ENCODE peak calls at places on chromosomes 11 and 22, in six cellular contexts. B is AG04450, W is endothelial cell of umbilical vein, X is tibial artery, T is left ventricle myocardium inferior, U is thoracic aorta. O is an unnamed sample.

GRCh38 chr11:133619973-133620372 is 87.7 kb upstream of the OPCML start:
- DNase-seq in B (no peak), W (no peak), X (no peak), T (no peak), U (no peak), O (no peak)

GRCh38 chr11:126072141-126072741 is 9.6 kb upstream of the CDON start:
- DNase-seq in B (no peak), W (no peak), X (no peak), T (no peak), U (no peak), O (no peak)

GRCh38 chr22:48871176-48871840 is 956.4 kb downstream of the BRD1 start:
- DNase-seq in B (no peak), W (no peak), X (no peak), T (peak), U (no peak), O (no peak)

GRCh38 chr11:27972432-27973170 is 135.4 kb downstream of the KIF18A start:
- DNase-seq in B (no peak), W (no peak), X (no peak), T (no peak), U (no peak), O (no peak)

GRCh38 chr22:44396727-44397722 is 84.3 kb upstream of the SHISAL1 start:
- DNase-seq in B (no peak), W (no peak), X (peak), T (no peak), U (no peak), O (no peak)

GRCh38 chr11:96279421-96280290 is 63.3 kb downstream of the MAML2 start:
- DNase-seq in B (no peak), W (no peak), X (no peak), T (no peak), U (no peak), O (peak)

GRCh38 chr11:88174627-88175003 is 628 bp downstream of the RAB38 start:
- DNase-seq in B (peak), W (peak), X (peak), T (peak), U (peak), O (peak)

GRCh38 chr11:102882389-102883024 is 7.7 kb upstream of the MMP12 start:
- DNase-seq in B (no peak), W (no peak), X (no peak), T (no peak), U (no peak), O (peak)

GRCh38 chr11:111378773-111379499 is at the start of gene POU2AF1:
- DNase-seq in B (no peak), W (no peak), X (no peak), T (peak), U (no peak), O (no peak)

GRCh38 chr22:22800716-22801115 is 86.9 kb upstream of the IGLL5 start:
- DNase-seq in B (no peak), W (no peak), X (no peak), T (no peak), U (no peak), O (no peak)

GRCh38 chr11:99069831-99070444 is 49.2 kb downstream of the CNTN5 start:
- DNase-seq in B (no peak), W (no peak), X (no peak), T (no peak), U (no peak), O (peak)

GRCh38 chr22:50125029-50125428 is 35.2 kb downstream of the MOV10L1 start:
- DNase-seq in B (no peak), W (no peak), X (no peak), T (no peak), U (no peak), O (no peak)

GRCh38 chr22:39205344-39206021 is 39.3 kb downstream of the PDGFB start:
- DNase-seq in B (no peak), W (peak), X (no peak), T (no peak), U (no peak), O (peak)

GRCh38 chr11:67463680-67464410 is 5.2 kb downstream of the TMEM134 start:
- DNase-seq in B (no peak), W (no peak), X (peak), T (peak), U (no peak), O (peak)

GRCh38 chr22:47574551-47574950 is 812.1 kb downstream of the TBC1D22A start:
- DNase-seq in B (no peak), W (no peak), X (no peak), T (no peak), U (no peak), O (no peak)

GRCh38 chr11:114147389-114148382 is 88.2 kb downstream of the ZBTB16 start:
- DNase-seq in B (no peak), W (peak), X (no peak), T (no peak), U (no peak), O (no peak)

GRCh38 chr11:44351898-44352498 is 42.1 kb upstream of the ALX4 start:
- DNase-seq in B (no peak), W (no peak), X (no peak), T (no peak), U (no peak), O (no peak)

GRCh38 chr11:47469411-47470179 is 20.7 kb upstream of the RAPSN start:
- DNase-seq in B (no peak), W (no peak), X (no peak), T (no peak), U (no peak), O (no peak)

GRCh38 chr22:38026130-38027111 is 30.8 kb upstream of the PICK1 start:
- DNase-seq in B (no peak), W (no peak), X (no peak), T (no peak), U (no peak), O (no peak)

GRCh38 chr11:11351042-11351586 is 1.9 kb downstream of the CSNK2A3 start:
- DNase-seq in B (no peak), W (no peak), X (no peak), T (no peak), U (no peak), O (no peak)

GRCh38 chr22:17095538-17095937 is 10.7 kb downstream of the IL17RA start:
- DNase-seq in B (no peak), W (no peak), X (no peak), T (no peak), U (no peak), O (no peak)

GRCh38 chr11:117986981-117987495 is 844 bp downstream of the IL10RA start:
- DNase-seq in B (no peak), W (no peak), X (no peak), T (no peak), U (no peak), O (no peak)

GRCh38 chr11:94938399-94939055 is 34.8 kb downstream of the CWC15 start:
- DNase-seq in B (no peak), W (peak), X (peak), T (peak), U (no peak), O (peak)

GRCh38 chr22:32329202-32329645 is 28.4 kb upstream of the RFPL3 start:
- DNase-seq in B (no peak), W (no peak), X (no peak), T (no peak), U (no peak), O (no peak)

GRCh38 chr11:10943968-10944367 is 86.1 kb upstream of the ZBED5 start:
- DNase-seq in B (peak), W (no peak), X (no peak), T (no peak), U (no peak), O (peak)

GRCh38 chr11:117875397-117876048 is 935 bp downstream of the FXYD6 start:
- DNase-seq in B (no peak), W (no peak), X (no peak), T (peak), U (no peak), O (no peak)

GRCh38 chr11:37946155-37946766 is 1348.2 kb upstream of the RAG2 start:
- DNase-seq in B (peak), W (peak), X (no peak), T (no peak), U (no peak), O (peak)

GRCh38 chr11:47326198-47326597 is 26.3 kb downstream of the MYBPC3 start:
- DNase-seq in B (no peak), W (no peak), X (no peak), T (no peak), U (no peak), O (no peak)

GRCh38 chr11:110409174-110409573 is 20.6 kb upstream of the FDX1 start:
- DNase-seq in B (no peak), W (no peak), X (no peak), T (no peak), U (no peak), O (no peak)

GRCh38 chr22:39592104-39593060 is 21.8 kb downstream of the CACNA1I start:
- DNase-seq in B (peak), W (peak), X (no peak), T (no peak), U (peak), O (peak)

GRCh38 chr22:39960791-39961746 is 872 bp downstream of the TMA7B start:
- DNase-seq in B (peak), W (no peak), X (no peak), T (no peak), U (no peak), O (peak)

GRCh38 chr11:71179877-71180276 is 72.5 kb downstream of the SHANK2 start:
- DNase-seq in B (no peak), W (no peak), X (no peak), T (no peak), U (no peak), O (no peak)

GRCh38 chr22:19597399-19597735 is 73.2 kb upstream of the CLDN5 start:
- DNase-seq in B (no peak), W (peak), X (no peak), T (no peak), U (no peak), O (no peak)

GRCh38 chr11:77065878-77066228 is 918 bp upstream of the CAPN5 start:
- DNase-seq in B (no peak), W (no peak), X (peak), T (peak), U (no peak), O (peak)

GRCh38 chr11:44899959-44900358 is 50.7 kb downstream of the TP53I11 start:
- DNase-seq in B (peak), W (peak), X (no peak), T (no peak), U (no peak), O (peak)

GRCh38 chr22:19111584-19111983 is 10.6 kb downstream of the DGCR2 start:
- DNase-seq in B (no peak), W (no peak), X (no peak), T (no peak), U (no peak), O (no peak)

GRCh38 chr11:86547727-86548126 is 124.7 kb downstream of the ME3 start:
- DNase-seq in B (no peak), W (peak), X (no peak), T (no peak), U (no peak), O (no peak)

DNA sequence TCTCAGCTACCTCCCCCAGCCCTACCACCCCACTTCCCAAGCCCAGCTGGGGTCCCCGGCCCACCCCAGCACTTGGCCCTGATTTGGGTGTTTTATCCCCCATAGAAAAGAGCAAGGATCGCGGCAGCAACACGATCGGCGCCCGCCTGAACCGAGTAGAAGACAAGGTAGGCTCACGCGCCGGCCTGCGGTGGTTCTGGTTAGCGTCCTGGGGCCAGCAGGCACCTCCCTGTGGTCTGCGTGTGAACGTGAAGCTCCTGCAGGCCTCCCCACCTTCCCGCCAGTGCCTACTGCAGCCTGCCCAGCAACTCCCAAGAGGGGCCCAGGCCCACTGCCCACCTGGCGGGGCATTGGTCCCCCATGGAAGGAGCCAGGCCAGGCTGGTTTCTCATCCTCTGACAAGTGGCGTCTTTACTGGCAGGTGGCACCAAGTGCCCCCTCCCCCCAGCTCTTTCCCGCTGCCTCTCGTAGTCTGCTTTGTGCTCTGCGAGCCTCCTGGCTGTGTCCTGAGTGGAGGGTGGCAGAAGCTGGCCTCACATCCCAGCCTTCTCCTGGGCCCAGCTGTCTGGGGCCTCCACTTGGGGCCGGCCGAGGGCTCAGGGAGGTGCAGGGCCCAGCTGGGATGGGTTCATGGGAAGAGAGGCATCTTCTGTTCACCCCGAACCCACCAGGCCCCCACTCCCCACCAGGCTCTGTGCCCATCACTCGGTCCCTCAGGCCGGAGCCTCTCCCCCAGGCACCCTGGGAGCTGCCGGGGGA is 78.3 kb upstream of the KCNQ1OT1 start:
- DNase-seq in B (no peak), W (no peak), X (no peak), T (peak), U (no peak), O (no peak)
- H3K4me3 ChIP-seq in B (no peak), W (no peak), X (peak), T (peak), U (peak), O (no peak)

DNA sequence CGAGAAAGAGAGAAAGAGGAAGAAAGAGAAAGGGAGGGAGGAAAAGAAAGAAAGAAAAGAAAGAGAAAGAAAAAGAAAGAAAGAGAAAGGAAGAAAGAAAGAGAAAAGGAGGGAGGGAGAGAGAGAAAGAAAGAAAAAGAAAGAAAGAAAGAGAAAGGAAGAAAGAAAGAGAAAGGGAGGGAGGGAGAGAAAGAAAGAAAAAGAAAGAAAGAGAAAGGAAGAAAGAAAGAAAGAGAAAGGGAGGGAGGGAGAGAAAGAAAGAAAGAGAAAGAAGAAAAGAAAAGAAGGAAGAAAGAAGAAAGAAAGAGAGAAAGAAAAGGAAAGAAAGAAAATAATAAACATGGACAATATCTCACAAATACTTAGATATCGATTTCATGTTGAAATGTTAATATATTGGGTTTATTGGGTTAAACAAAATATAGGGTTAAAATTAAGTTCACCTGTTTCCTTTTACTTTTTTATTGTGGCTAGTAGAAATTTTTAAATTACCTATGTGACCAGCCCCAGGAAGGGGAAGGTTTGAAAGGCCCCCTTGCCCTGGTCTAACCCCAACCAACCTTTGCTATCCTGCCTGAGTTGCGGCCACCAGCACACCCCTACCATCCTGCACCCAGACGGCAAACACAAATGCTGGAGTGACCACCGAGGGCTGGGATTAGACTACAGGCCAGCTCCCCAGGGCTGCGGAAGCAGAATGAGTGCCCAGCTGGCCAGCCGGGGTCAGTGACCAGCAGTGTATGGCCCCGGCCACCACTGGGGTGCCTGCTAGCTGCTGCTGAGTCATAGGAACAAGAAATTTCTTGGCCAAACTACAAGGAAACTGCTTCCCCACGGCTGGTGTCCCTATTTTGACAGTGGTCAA is 81.0 kb upstream of the FGF3 start:
- DNase-seq in B (no peak), W (peak), X (no peak), T (no peak), U (no peak), O (peak)
- H3K27ac ChIP-seq in B (no peak), W (no peak), X (no peak), T (no peak), U (no peak), O (no peak)

GRCh38 chr11:57387284-57388030 is 3.0 kb downstream of the PRG2 start:
- DNase-seq in B (no peak), W (peak), X (no peak), T (peak), U (no peak), O (no peak)
- TF ChIP-seq CTCF in B (no peak), W (peak), X (no peak), T (peak), U (no peak), O (no peak)

DNA sequence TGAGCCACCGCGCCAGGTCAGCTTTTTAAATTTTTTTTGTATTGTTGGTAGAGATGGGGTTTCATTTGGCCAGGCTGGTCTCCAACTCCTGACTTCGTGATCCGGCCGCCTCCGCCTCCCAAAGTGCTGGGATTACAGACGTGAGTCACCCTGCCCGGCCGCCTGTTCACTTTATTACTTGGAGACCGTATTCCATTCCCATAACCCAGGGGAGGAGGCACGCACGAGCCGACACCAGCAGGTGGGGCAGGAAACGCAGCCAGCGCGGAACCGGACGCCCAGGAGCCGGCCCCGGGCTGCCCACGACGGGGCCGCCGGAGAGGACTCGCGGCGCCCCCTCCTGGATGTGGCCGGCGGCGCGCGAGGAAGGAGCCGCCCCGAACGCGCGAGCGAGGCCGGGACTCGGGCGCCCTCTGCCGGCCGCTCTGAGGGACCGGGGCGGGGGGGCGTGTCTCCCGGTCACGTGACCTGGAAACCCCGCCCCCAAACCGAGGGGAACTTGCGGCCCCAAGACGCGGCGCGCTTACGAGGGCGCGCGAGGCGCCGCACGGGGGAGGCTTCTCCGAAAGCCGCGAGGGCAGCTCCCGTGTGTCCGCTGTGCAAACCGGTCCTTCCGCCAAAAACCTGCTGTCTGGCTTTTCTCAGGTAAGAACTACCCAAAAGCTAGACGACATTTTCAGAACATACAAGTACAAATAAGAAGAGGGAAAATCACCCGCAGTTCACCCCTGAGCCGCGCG is 11.6 kb upstream of the RNH1 start:
- DNase-seq in B (peak), W (peak), X (peak), T (peak), U (peak), O (peak)
- H3K4me3 ChIP-seq in B (peak), W (no peak), X (peak), T (peak), U (peak), O (no peak)

GRCh38 chr11:65117206-65118096 is at the start of gene ZNHIT2:
- DNase-seq in B (peak), W (peak), X (peak), T (peak), U (peak), O (peak)

GRCh38 chr11:65120831-65121230 is 1.1 kb downstream of the FAU start:
- DNase-seq in B (no peak), W (no peak), X (no peak), T (no peak), U (no peak), O (no peak)

GRCh38 chr11:65116370-65117205 is 913 bp downstream of the ZNHIT2 start:
- DNase-seq in B (peak), W (peak), X (no peak), T (no peak), U (no peak), O (no peak)

GRCh38 chr11:65119670-65119995 is 2.1 kb upstream of the ZNHIT2 start:
- DNase-seq in B (no peak), W (no peak), X (no peak), T (no peak), U (no peak), O (no peak)

GRCh38 chr11:65118097-65118837 is 766 bp upstream of the ZNHIT2 start:
- DNase-seq in B (no peak), W (no peak), X (no peak), T (no peak), U (no peak), O (no peak)
- H3K27ac ChIP-seq in B (peak), W (no peak), X (peak), T (peak), U (peak), O (no peak)

GRCh38 chr22:21621891-21622623 is 7.8 kb downstream of the YDJC start:
- DNase-seq in B (no peak), W (no peak), X (peak), T (no peak), U (no peak), O (no peak)

GRCh38 chr22:21622624-21623401 is 7.0 kb downstream of the YDJC start:
- DNase-seq in B (no peak), W (no peak), X (no peak), T (no peak), U (no peak), O (no peak)

GRCh38 chr22:21624120-21624879 is 5.5 kb downstream of the YDJC start:
- DNase-seq in B (no peak), W (no peak), X (no peak), T (peak), U (no peak), O (no peak)

GRCh38 chr22:21623402-21623970 is 6.3 kb downstream of the YDJC start:
- DNase-seq in B (no peak), W (no peak), X (no peak), T (no peak), U (no peak), O (no peak)

DNA sequence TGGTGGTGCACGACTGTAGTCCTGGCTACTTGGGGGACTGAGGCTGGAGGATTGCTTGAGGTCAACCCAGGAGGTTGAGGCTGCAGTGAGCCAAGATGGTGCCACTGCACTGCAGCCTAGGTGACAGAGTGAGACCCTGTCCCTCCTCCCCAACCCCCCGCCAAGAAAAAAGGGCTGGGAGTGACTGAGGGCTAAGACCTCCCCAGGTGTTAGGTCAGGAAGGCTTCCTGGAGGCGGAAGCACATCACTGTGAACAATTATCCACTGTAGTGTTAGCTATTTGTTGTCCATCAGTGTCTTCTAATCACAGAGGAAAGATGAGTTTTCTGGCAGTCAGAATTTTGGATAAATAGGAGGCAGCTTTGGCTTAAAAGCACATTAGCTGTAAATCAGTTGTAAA is 8.8 kb downstream of the YDJC start:
- DNase-seq in B (no peak), W (no peak), X (no peak), T (no peak), U (no peak), O (no peak)
- TF ChIP-seq CTCF in B (no peak), W (no peak), X (no peak), T (no peak), U (no peak), O (no peak)

GRCh38 chr11:267491-267994 is 10.7 kb upstream of the NLRP6 start:
- DNase-seq in B (no peak), W (no peak), X (peak), T (peak), U (no peak), O (no peak)
- H3K4me3 ChIP-seq in B (no peak), W (no peak), X (peak), T (peak), U (peak), O (no peak)

O was measured in brain microvascular endothelial cell.